ENCODE peak calls at places on chromosomes 2 and 18, in seven cellular contexts. W, Y, B, S, Q, T and L are unnamed samples.

GRCh38 chr2:239189711-239190131 is 211.1 kb downstream of the HDAC4 start:
- DNase-seq in W (no peak), Y (no peak), B (no peak), S (no peak), Q (no peak), T (no peak), L (no peak)

GRCh38 chr2:109497911-109498870 is 115.6 kb downstream of the SEPTIN10 start:
- DNase-seq in W (no peak), Y (no peak), B (peak), S (no peak), Q (peak), T (no peak), L (peak)

GRCh38 chr2:218039171-218039570 is 29.9 kb upstream of the RUFY4 start:
- DNase-seq in W (no peak), Y (no peak), B (no peak), S (no peak), Q (no peak), T (no peak), L (peak)

GRCh38 chr18:23824235-23824634 is 135.0 kb downstream of the LAMA3 start:
- DNase-seq in W (no peak), Y (no peak), B (no peak), S (no peak), Q (no peak), T (no peak), L (peak)

GRCh38 chr18:1483386-1483785 is 578.7 kb downstream of the ADCYAP1 start:
- DNase-seq in W (no peak), Y (no peak), B (no peak), S (no peak), Q (no peak), T (no peak), L (no peak)

GRCh38 chr18:76803814-76804213 is 18.5 kb upstream of the ZNF236 start:
- DNase-seq in W (peak), Y (peak), B (peak), S (peak), Q (peak), T (peak), L (peak)

GRCh38 chr2:143901185-143901842 is 618.6 kb downstream of the ZEB2 start:
- DNase-seq in W (no peak), Y (no peak), B (peak), S (no peak), Q (no peak), T (no peak), L (peak)

GRCh38 chr2:37679072-37679695 is 7.7 kb upstream of the CDC42EP3 start:
- DNase-seq in W (no peak), Y (no peak), B (no peak), S (no peak), Q (no peak), T (no peak), L (no peak)

GRCh38 chr2:194289712-194290346 is 1367.2 kb upstream of the SLC39A10 start:
- DNase-seq in W (no peak), Y (no peak), B (no peak), S (no peak), Q (no peak), T (no peak), L (no peak)

GRCh38 chr18:75858754-75859153 is 431.3 kb upstream of the SMIM21 start:
- DNase-seq in W (no peak), Y (no peak), B (no peak), S (no peak), Q (no peak), T (no peak), L (no peak)

GRCh38 chr18:21742323-21742687 is 1.7 kb downstream of the MIB1 start:
- DNase-seq in W (no peak), Y (no peak), B (no peak), S (no peak), Q (no peak), T (no peak), L (no peak)

GRCh38 chr2:238092486-238093035 is 7.6 kb upstream of the ESPNL start:
- DNase-seq in W (no peak), Y (no peak), B (no peak), S (no peak), Q (no peak), T (peak), L (no peak)

GRCh38 chr2:228986961-228987360 is 284.1 kb downstream of the PID1 start:
- DNase-seq in W (no peak), Y (no peak), B (peak), S (no peak), Q (no peak), T (no peak), L (peak)

GRCh38 chr2:135183822-135184221 is 131.7 kb downstream of the RAB3GAP1 start:
- DNase-seq in W (no peak), Y (no peak), B (no peak), S (no peak), Q (no peak), T (no peak), L (no peak)

GRCh38 chr2:108998911-108999310 is 9.9 kb upstream of the EDAR start:
- DNase-seq in W (no peak), Y (no peak), B (no peak), S (no peak), Q (no peak), T (no peak), L (peak)

GRCh38 chr18:8373486-8373885 is 235.8 kb upstream of the RAB12 start:
- DNase-seq in W (no peak), Y (no peak), B (no peak), S (no peak), Q (no peak), T (no peak), L (peak)

GRCh38 chr18:58579561-58580047 is 49.3 kb downstream of the ALPK2 start:
- DNase-seq in W (no peak), Y (no peak), B (peak), S (no peak), Q (no peak), T (no peak), L (peak)

GRCh38 chr2:150063432-150063889 is 424.0 kb downstream of the RND3 start:
- DNase-seq in W (no peak), Y (no peak), B (peak), S (no peak), Q (no peak), T (no peak), L (peak)

GRCh38 chr2:140041801-140042200 is 1261.6 kb upstream of the NXPH2 start:
- DNase-seq in W (no peak), Y (no peak), B (no peak), S (no peak), Q (no peak), T (no peak), L (no peak)

GRCh38 chr2:110816404-110817365 is 84.3 kb downstream of the ACOXL start:
- DNase-seq in W (no peak), Y (no peak), B (no peak), S (no peak), Q (no peak), T (no peak), L (no peak)

GRCh38 chr2:8617048-8617447 is 64.8 kb upstream of the ID2 start:
- DNase-seq in W (no peak), Y (no peak), B (no peak), S (no peak), Q (no peak), T (no peak), L (no peak)

GRCh38 chr18:58618822-58619553 is 9.9 kb downstream of the ALPK2 start:
- DNase-seq in W (no peak), Y (no peak), B (no peak), S (no peak), Q (no peak), T (no peak), L (no peak)

GRCh38 chr2:129337076-129337475 is 642.4 kb upstream of the RAB6C start:
- DNase-seq in W (no peak), Y (no peak), B (no peak), S (no peak), Q (no peak), T (no peak), L (no peak)

GRCh38 chr18:3579701-3580100 is 129.7 kb downstream of the TGIF1 start:
- DNase-seq in W (no peak), Y (no peak), B (no peak), S (no peak), Q (no peak), T (no peak), L (peak)

GRCh38 chr2:151097118-151097517 is 164.5 kb downstream of the RBM43 start:
- DNase-seq in W (no peak), Y (no peak), B (peak), S (no peak), Q (no peak), T (no peak), L (no peak)

GRCh38 chr2:8761529-8762164 is 75.8 kb downstream of the KIDINS220 start:
- DNase-seq in W (no peak), Y (no peak), B (peak), S (no peak), Q (no peak), T (peak), L (peak)

GRCh38 chr18:45631077-45631476 is 15.8 kb downstream of the SLC14A2 start:
- DNase-seq in W (no peak), Y (no peak), B (no peak), S (no peak), Q (no peak), T (no peak), L (no peak)

GRCh38 chr2:173991857-173992588 is 26.9 kb upstream of the SP3 start:
- DNase-seq in W (no peak), Y (no peak), B (no peak), S (no peak), Q (peak), T (no peak), L (peak)

GRCh38 chr2:110732422-110733413 is at the start of gene ACOXL:
- DNase-seq in W (peak), Y (peak), B (no peak), S (no peak), Q (no peak), T (no peak), L (no peak)